ENCODE peak calls at places on chromosome 19, in seven cellular contexts. X is dorsolateral prefrontal cortex; V is CD8-positive, alpha-beta T cell; U is tibial artery; D is foreskin fibroblast; G is breast epithelium; W is GM12865. O is an unnamed sample.

GRCh38 chr19:8044018-8044417 is 8.5 kb upstream of the CCL25 start:
- DNase-seq in X (no peak), V (no peak), U (no peak), D (no peak), G (no peak), W (no peak), O (no peak)

GRCh38 chr19:33402421-33403220 is 29.1 kb downstream of the CEBPG start:
- DNase-seq in X (no peak), V (no peak), U (peak; percentile 10), D (no peak), G (peak; percentile 38), W (no peak), O (no peak)

GRCh38 chr19:42629191-42629590 is 34.5 kb upstream of the CEACAM8 start:
- DNase-seq in X (no peak), V (no peak), U (no peak), D (peak; percentile 23), G (no peak), W (no peak), O (no peak)

GRCh38 chr19:8306235-8307054 is 1.7 kb downstream of the CD320 start:
- DNase-seq in X (no peak), V (no peak), U (no peak), D (no peak), G (peak; percentile 51), W (no peak), O (peak; percentile 7)

GRCh38 chr19:2294377-2295335 is 12.7 kb upstream of the PEAK3 start:
- DNase-seq in X (no peak), V (no peak), U (no peak), D (peak; percentile 92), G (no peak), W (no peak), O (no peak)

GRCh38 chr19:926595-927043 is 784 bp downstream of the ARID3A start:
- DNase-seq in X (no peak), V (no peak), U (peak; percentile 60), D (peak; percentile 74), G (peak; percentile 55), W (peak; percentile 81), O (no peak)

GRCh38 chr19:47152205-47152604 is 21.6 kb downstream of the SAE1 start:
- DNase-seq in X (no peak), V (no peak), U (no peak), D (no peak), G (no peak), W (no peak), O (no peak)

GRCh38 chr19:18429717-18430416 is 8.1 kb downstream of the ISYNA1 start:
- DNase-seq in X (no peak), V (peak; percentile 17), U (no peak), D (no peak), G (no peak), W (no peak), O (no peak)

GRCh38 chr19:5369962-5370367 is 29.4 kb upstream of the PTPRS start:
- DNase-seq in X (peak; percentile 33), V (peak; percentile 40), U (no peak), D (peak; percentile 28), G (no peak), W (peak; percentile 34), O (peak; percentile 82)

DNA sequence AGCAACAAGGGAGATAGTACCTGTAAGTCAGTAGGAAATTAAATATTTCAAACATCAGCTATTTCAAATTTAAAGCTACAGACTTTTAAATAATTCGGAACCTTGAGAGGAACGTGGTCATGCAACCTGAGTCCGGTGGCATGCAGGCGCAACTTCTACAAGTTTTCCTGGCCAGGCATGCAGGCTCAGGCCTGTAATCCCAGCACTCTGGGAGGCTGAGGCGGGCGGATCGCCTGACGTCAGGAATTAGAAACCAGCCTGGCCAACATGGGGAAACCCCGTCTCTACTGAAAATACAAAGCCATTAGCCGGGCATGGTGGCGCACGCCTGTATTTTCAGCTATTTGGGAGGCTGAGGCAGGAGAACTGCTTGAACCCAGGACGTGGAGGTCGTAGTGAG is 2.2 kb upstream of the ZNF701 start:
- DNase-seq in X (no peak), V (no peak), U (no peak), D (no peak), G (no peak), W (no peak), O (no peak)
- TF ChIP-seq CTCF in X (no peak), V (no peak), U (no peak), D (no peak), G (no peak), W (no peak), O (no peak)

GRCh38 chr19:29288276-29288675 is 75.3 kb upstream of the UQCRFS1 start:
- DNase-seq in X (no peak), V (no peak), U (no peak), D (no peak), G (no peak), W (no peak), O (no peak)

GRCh38 chr19:29283366-29283765 is 70.4 kb upstream of the UQCRFS1 start:
- DNase-seq in X (no peak), V (no peak), U (no peak), D (no peak), G (no peak), W (no peak), O (no peak)

GRCh38 chr19:29287061-29287460 is 74.1 kb upstream of the UQCRFS1 start:
- DNase-seq in X (no peak), V (no peak), U (no peak), D (no peak), G (no peak), W (no peak), O (no peak)

GRCh38 chr19:29285187-29285687 is 72.3 kb upstream of the UQCRFS1 start:
- DNase-seq in X (no peak), V (no peak), U (no peak), D (no peak), G (no peak), W (no peak), O (no peak)

DNA sequence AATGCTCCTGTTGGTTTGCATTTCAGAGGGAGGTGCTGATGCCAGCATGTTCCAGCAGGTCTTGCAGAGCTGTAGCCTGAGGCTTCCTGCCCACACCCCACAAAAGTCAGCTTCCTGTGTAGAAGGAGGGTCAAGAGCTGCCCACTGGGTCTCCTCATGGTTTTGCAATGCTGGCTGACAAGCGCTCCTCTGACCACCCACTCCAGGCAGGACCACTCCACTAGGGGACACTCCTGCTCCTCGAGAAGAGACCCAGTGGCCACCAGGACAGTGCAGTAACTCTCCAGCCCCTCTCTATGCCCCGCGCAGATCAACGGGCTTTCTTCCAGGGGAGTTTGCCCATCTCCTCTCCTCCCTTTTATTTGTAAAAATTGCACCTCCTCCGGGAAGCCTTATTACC is 72.9 kb upstream of the UQCRFS1 start:
- DNase-seq in X (no peak), V (no peak), U (no peak), D (no peak), G (no peak), W (no peak), O (no peak)
- TF ChIP-seq CTCF in X (peak; percentile 62), V (no peak), U (no peak), D (no peak), G (no peak), W (peak; percentile 1), O (peak; percentile 45)

DNA sequence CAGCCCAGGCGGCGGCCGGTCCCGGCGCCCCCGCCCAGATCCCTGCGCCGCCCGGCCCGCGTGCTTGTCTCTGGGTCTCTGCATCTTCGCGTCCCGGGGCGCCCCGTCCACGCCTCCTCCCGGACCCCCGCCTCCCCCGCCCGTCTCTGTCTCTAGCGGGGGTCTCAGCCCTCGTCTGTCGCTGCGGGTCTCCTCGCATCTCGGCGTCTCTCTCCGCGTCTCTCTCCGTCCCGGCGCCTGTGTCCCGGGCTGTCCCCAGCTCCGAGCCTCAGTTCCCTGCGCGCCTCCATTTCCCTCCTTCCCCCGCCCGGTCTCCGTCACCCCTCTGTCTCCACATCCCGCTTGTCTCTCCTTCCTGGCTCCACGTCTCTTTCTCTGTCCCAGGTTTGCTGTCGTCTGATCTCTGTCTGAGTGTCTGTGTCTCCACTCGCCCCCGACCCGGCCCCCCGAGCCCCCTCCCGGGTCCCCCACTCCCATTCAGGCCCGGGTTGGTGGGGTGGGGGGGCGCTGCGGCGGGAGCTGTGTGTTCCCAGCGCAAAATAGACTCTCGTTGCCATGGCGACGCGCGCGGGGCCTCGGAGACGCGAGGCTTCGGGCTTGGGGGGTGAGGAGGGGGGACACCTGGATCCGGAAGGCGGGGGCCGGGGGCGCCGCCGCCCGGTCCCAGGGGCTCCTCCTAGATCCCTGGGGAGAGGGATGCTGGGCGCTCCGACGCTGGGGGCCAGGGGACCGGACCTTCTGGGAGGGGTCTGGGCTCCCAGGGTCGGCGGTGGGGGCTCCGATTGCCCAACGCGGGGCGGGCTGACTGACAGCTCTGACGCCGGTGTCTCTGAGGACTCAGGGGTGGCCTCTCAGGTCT is 8.7 kb upstream of the SHISA7 start:
- DNase-seq in X (no peak), V (peak; percentile 45), U (no peak), D (no peak), G (no peak), W (no peak), O (no peak)
- TF ChIP-seq CTCF in X (no peak), V (no peak), U (no peak), D (no peak), G (no peak), W (no peak), O (no peak)

GRCh38 chr19:3970313-3970807 is 539 bp downstream of the DAPK3 start:
- DNase-seq in X (no peak), V (no peak), U (no peak), D (no peak), G (no peak), W (no peak), O (peak; percentile 8)

GRCh38 chr19:3970808-3971598 is at the start of gene DAPK3:
- DNase-seq in X (peak; percentile 94), V (peak; percentile 90), U (peak; percentile 98), D (peak; percentile 99), G (peak; percentile 98), W (peak; percentile 99), O (peak; percentile 97)

GRCh38 chr19:3968556-3969434 is 2.1 kb downstream of the DAPK3 start:
- DNase-seq in X (no peak), V (no peak), U (peak; percentile 94), D (peak; percentile 99), G (peak; percentile 88), W (no peak), O (peak; percentile 71)

GRCh38 chr19:3966051-3967017 is 4.6 kb downstream of the DAPK3 start:
- DNase-seq in X (no peak), V (no peak), U (no peak), D (no peak), G (no peak), W (no peak), O (no peak)

GRCh38 chr19:3969435-3970312 is 1.2 kb downstream of the DAPK3 start:
- DNase-seq in X (no peak), V (no peak), U (peak; percentile 49), D (peak; percentile 91), G (no peak), W (no peak), O (peak; percentile 18)
- TF ChIP-seq CTCF in X (no peak), V (no peak), U (no peak), D (peak; percentile 28), G (peak; percentile 19), W (no peak), O (peak; percentile 16)

O was measured in progenitor cell of endocrine pancreas.